ENCODE peak calls at places on chromosome 21, in five cellular contexts. U, V, G, E and D are unnamed samples.

GRCh38 chr21:45607021-45607921 is 36.3 kb upstream of the PCBP3 start:
- DNase-seq in E (peak; percentile 8), V (peak; percentile 58), G (no peak), U (peak; percentile 46), D (no peak)

GRCh38 chr21:46029201-46029924 is 47.8 kb downstream of the COL6A1 start:
- DNase-seq in U (no peak), G (no peak), V (peak; percentile 29), E (no peak), D (no peak)

GRCh38 chr21:43318841-43319781 is 107.8 kb downstream of the SIK1 start:
- DNase-seq in V (peak; percentile 78), G (no peak), E (peak; percentile 44), U (peak; percentile 41), D (no peak)

GRCh38 chr21:45177039-45177438 is 102.7 kb downstream of the ADARB1 start:
- DNase-seq in U (no peak), V (no peak), E (no peak), G (no peak), D (no peak)

GRCh38 chr21:15000076-15000475 is 64.7 kb downstream of the NRIP1 start:
- DNase-seq in E (no peak), U (no peak), V (peak; percentile 52), G (no peak), D (no peak)

GRCh38 chr21:43866233-43866632 is 1.2 kb downstream of the AGPAT3 start:
- DNase-seq in V (peak; percentile 59), U (peak; percentile 71), E (no peak), G (no peak), D (no peak)

GRCh38 chr21:43269461-43269860 is 100.7 kb downstream of the CRYAA start:
- DNase-seq in V (no peak), E (peak; percentile 55), G (no peak), U (peak; percentile 28), D (peak; percentile 47)

GRCh38 chr21:40793057-40793456 is 53.9 kb downstream of the DSCAM start:
- DNase-seq in E (peak; percentile 62), V (no peak), G (no peak), U (no peak), D (no peak)

GRCh38 chr21:35020446-35020845 is 28.7 kb downstream of the RUNX1 start:
- DNase-seq in E (no peak), V (no peak), U (no peak), G (no peak), D (no peak)

GRCh38 chr21:29378814-29379213 is 80.1 kb downstream of the BACH1 start:
- DNase-seq in E (no peak), U (no peak), V (no peak), G (no peak), D (no peak)

GRCh38 chr21:29374481-29374880 is 75.8 kb downstream of the BACH1 start:
- DNase-seq in G (no peak), U (no peak), V (no peak), E (no peak), D (no peak)

GRCh38 chr21:29379517-29380054 is 80.9 kb downstream of the BACH1 start:
- DNase-seq in V (no peak), E (no peak), G (peak; percentile 38), U (no peak), D (no peak)

GRCh38 chr21:29377266-29377665 is 78.5 kb downstream of the BACH1 start:
- DNase-seq in U (no peak), E (no peak), G (no peak), V (no peak), D (no peak)

DNA sequence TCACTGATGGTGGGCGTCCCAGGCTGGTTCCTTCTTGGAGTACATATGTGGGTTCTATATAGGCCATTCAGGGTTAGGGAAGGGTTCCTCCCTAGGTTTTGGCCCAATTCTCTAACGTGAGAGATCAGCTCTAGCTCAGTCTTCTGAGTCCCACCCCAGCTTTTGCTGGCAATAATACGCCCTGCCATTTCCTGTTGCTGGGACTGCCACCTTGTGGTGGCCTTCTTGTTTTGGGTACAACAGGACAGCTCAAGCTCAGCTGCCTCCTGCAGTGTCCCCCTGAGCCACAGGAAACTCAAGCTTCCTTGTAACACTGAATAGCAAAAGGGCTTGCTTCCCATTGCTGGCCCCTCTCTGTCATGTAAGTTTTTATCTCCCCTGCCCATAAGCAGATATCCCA is 77.8 kb downstream of the BACH1 start:
- DNase-seq in G (peak; percentile 39), E (peak; percentile 59), U (peak; percentile 88), V (peak; percentile 43), D (no peak)
- TF ChIP-seq CTCF in G (no peak), E (peak; percentile 54), U (peak; percentile 81), V (peak; percentile 41), D (peak; percentile 26)

GRCh38 chr21:32771134-32771523 is 426 bp downstream of the PAXBP1 start:
- DNase-seq in V (peak; percentile 62), G (peak; percentile 73), E (peak; percentile 75), U (peak; percentile 56), D (peak; percentile 65)
- TF ChIP-seq CTCF in V (no peak), G (no peak), E (no peak), U (no peak), D (no peak)

DNA sequence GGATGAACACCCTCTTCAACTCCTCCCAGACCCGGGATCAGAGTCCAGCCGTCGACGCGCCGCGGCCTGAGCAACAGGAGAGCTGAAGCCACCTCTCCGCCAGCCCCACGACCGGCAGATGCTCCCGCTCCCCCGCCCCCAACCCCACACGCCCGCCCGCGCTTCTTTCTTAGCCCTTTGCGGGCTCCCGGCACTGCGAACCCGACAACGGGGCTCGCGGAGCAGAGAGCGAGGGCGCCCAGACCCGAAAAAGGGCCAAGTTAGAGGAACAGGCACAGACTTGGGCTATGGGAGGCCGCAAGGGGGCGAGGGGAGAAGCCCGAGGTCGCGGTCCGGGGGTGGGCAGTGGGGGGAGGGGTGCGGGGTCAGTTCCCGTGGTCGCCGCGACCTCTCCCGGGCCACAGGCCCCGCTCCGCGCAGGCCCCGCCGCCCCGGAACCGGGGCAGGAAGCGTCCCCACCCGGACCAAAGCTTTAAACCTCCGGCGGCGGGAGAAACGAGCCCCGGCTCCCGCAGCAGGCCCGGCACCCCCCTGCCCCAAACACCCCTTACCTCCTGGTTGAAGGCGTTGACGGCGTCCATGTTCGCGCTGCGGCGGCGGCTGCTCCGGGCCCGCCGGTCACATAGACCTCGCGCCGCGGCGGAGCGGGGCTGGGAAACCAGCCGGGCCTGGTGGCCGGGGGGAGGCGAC is 661 bp downstream of the SCAF4 start:
- DNase-seq in G (peak; percentile 58), V (peak; percentile 34), E (peak; percentile 89), U (peak; percentile 40), D (peak; percentile 62)
- TF ChIP-seq CTCF in G (no peak), V (peak; percentile 1), E (no peak), U (no peak), D (peak; percentile 12)

GRCh38 chr21:36627242-36627641 is 71.7 kb upstream of the SIM2 start:
- DNase-seq in E (no peak), V (peak; percentile 88), G (no peak), U (no peak), D (no peak)

GRCh38 chr21:36629061-36629460 is 69.9 kb upstream of the SIM2 start:
- DNase-seq in V (peak; percentile 62), E (no peak), U (no peak), G (no peak), D (no peak)

GRCh38 chr21:36628096-36628495 is 70.8 kb upstream of the SIM2 start:
- DNase-seq in V (no peak), G (no peak), E (no peak), U (no peak), D (no peak)

GRCh38 chr21:36626791-36627190 is 72.1 kb upstream of the SIM2 start:
- DNase-seq in E (no peak), G (no peak), V (no peak), U (no peak), D (no peak)

GRCh38 chr21:36630485-36631206 is 68.3 kb upstream of the SIM2 start:
- DNase-seq in E (no peak), G (peak; percentile 40), U (peak; percentile 66), V (peak; percentile 45), D (no peak)
- TF ChIP-seq CTCF in E (peak; percentile 81), G (peak; percentile 65), U (peak; percentile 90), V (peak; percentile 70), D (peak; percentile 87)

GRCh38 chr21:31142600-31142999 is 104.3 kb upstream of the KRTAP19-8 start:
- DNase-seq in U (peak; percentile 14), E (no peak), V (no peak), G (no peak), D (no peak)
- TF ChIP-seq CTCF in U (peak; percentile 29), E (no peak), V (no peak), G (no peak), D (peak; percentile 12)

GRCh38 chr21:33266784-33267135 is 593 bp downstream of the IL10RB start:
- DNase-seq in U (no peak), V (no peak), E (no peak), G (no peak), D (no peak)

GRCh38 chr21:33267250-33267649 is 1.1 kb downstream of the IL10RB start:
- DNase-seq in V (no peak), E (no peak), G (no peak), U (no peak), D (no peak)

GRCh38 chr21:33270986-33271385 is 4.8 kb downstream of the IL10RB start:
- DNase-seq in E (no peak), U (no peak), G (no peak), V (no peak), D (no peak)

GRCh38 chr21:33268392-33268735 is 2.2 kb downstream of the IL10RB start:
- DNase-seq in G (no peak), E (no peak), U (no peak), V (no peak), D (no peak)

DNA sequence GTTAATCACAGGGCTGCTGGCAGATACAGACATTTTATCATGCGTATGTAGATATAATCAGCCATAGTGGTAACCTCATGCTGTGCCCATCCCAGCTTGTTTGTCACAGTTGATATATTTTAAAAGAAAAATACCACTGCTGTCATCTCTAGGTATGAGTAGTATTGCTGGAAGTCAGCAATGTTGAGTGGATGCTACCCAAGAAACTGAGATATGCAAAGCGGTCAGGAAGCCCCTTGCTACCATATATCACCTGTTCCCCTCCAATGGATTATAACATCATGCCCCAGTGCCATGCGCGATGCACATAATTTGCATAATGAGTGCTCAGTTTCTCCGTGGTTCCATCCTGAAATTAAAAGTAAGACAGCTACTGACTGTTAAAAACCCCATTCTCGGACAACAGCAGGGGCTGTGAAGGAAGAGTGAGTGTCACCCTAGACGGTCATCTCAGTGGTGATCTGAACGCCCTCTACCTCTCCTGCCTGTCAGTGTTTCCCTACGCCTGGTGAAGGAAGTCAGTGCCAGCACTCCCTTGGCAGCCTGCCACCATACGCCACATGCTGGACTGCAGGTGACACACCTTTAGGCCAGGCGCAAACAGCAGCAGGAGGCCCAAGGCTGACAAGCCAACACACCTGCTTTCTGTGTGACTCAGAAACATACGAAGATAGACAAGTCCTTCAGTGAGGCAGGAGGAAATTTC is 2.7 kb downstream of the IL10RB start:
- DNase-seq in G (peak; percentile 89), E (peak; percentile 96), U (no peak), V (no peak), D (peak; percentile 79)
- TF ChIP-seq CTCF in G (no peak), E (peak; percentile 37), U (no peak), V (no peak), D (no peak)

DNA sequence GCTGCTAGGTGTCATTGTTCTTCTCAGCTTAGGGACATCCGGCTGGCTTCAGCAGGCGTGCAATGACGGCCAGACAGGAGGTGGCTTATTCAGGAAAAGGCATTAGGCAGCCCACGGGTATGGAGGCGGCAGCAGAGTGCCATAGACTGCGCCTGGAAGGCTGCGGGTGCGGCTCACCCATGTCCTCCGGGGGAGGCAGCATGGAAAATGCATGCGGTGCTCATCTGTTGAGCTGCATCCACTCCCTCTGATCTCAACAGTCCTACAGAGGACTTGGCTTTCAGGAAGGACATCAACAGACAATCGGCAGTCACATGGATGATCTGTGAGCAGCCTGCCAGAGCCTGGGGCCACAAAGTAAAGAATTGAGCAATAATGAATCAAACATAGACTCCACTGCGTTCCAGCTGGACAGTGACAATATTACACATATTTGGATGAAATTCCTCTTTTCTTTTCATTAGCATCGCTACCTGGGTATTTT is 42.9 kb downstream of the UMODL1 start:
- DNase-seq in E (no peak), V (peak; percentile 67), U (no peak), G (no peak), D (no peak)
- TF ChIP-seq CTCF in E (peak; percentile 44), V (peak; percentile 41), U (no peak), G (no peak), D (peak; percentile 23)

GRCh38 chr21:38654580-38654979 is 151.1 kb upstream of the ETS2 start:
- DNase-seq in G (no peak), U (no peak), E (no peak), V (no peak), D (no peak)
- TF ChIP-seq CTCF in G (no peak), U (no peak), E (no peak), V (no peak), D (no peak)